ENCODE peak calls at places on chromosomes 4 and X, in seven cellular contexts. One of them, this sample, is unnamed.
A peak's percentile ranks its signal among the peaks of the same experiment; 100 is the strongest.

GRCh38 chr4:105909699-105910340 is 14.5 kb downstream of the NPNT start:
- DNase-seq in T-helper 17 cell: no peak
- DNase-seq in heart right ventricle: no peak
- DNase-seq in naive B cell: no peak
- DNase-seq in cardiac fibroblast: no peak
- DNase-seq in AG09309: no peak
- DNase-seq in AG10803: no peak
- DNase-seq in this sample: no peak

GRCh38 chrX:437636-438390 is 51.1 kb upstream of the PPP2R3B start:
- DNase-seq in AG09309: no peak
- DNase-seq in AG10803: no peak
- DNase-seq in T-helper 17 cell: no peak
- DNase-seq in naive B cell: no peak
- DNase-seq in cardiac fibroblast: no peak
- DNase-seq in heart right ventricle: no peak
- DNase-seq in this sample: no peak

GRCh38 chrX:120840826-120841225 is 34.8 kb downstream of the CT47B1 start:
- DNase-seq in naive B cell: no peak
- DNase-seq in cardiac fibroblast: peak; percentile 69
- DNase-seq in AG09309: peak; percentile 24
- DNase-seq in T-helper 17 cell: no peak
- DNase-seq in heart right ventricle: no peak
- DNase-seq in AG10803: peak; percentile 64
- DNase-seq in this sample: no peak

GRCh38 chr4:98546910-98547544 is 111.4 kb downstream of the TSPAN5 start:
- DNase-seq in T-helper 17 cell: no peak
- DNase-seq in naive B cell: no peak
- DNase-seq in AG10803: peak; percentile 83
- DNase-seq in cardiac fibroblast: peak; percentile 84
- DNase-seq in AG09309: peak; percentile 47
- DNase-seq in heart right ventricle: no peak
- DNase-seq in this sample: no peak

GRCh38 chr4:71593306-71593705 is 190.6 kb downstream of the GC start:
- DNase-seq in AG09309: no peak
- DNase-seq in heart right ventricle: no peak
- DNase-seq in T-helper 17 cell: no peak
- DNase-seq in cardiac fibroblast: no peak
- DNase-seq in naive B cell: no peak
- DNase-seq in AG10803: no peak
- DNase-seq in this sample: no peak

GRCh38 chrX:86028681-86029080 is 18.7 kb downstream of the CHM start:
- DNase-seq in T-helper 17 cell: no peak
- DNase-seq in cardiac fibroblast: no peak
- DNase-seq in naive B cell: no peak
- DNase-seq in AG10803: peak; percentile 20
- DNase-seq in heart right ventricle: no peak
- DNase-seq in AG09309: no peak
- DNase-seq in this sample: no peak

GRCh38 chr4:109548655-109549054 is 11.4 kb upstream of the MCUB start:
- DNase-seq in cardiac fibroblast: peak; percentile 83
- DNase-seq in AG09309: peak; percentile 18
- DNase-seq in AG10803: peak; percentile 69
- DNase-seq in naive B cell: no peak
- DNase-seq in heart right ventricle: peak; percentile 22
- DNase-seq in T-helper 17 cell: no peak
- DNase-seq in this sample: no peak

GRCh38 chrX:154334496-154334895 is 38.9 kb downstream of the TKTL1 start:
- DNase-seq in AG09309: no peak
- DNase-seq in naive B cell: no peak
- DNase-seq in cardiac fibroblast: peak; percentile 2
- DNase-seq in heart right ventricle: no peak
- DNase-seq in AG10803: no peak
- DNase-seq in T-helper 17 cell: no peak
- DNase-seq in this sample: no peak

GRCh38 chr4:152735302-152735917 is 44.1 kb downstream of the TIGD4 start:
- DNase-seq in cardiac fibroblast: peak; percentile 52
- DNase-seq in heart right ventricle: no peak
- DNase-seq in T-helper 17 cell: no peak
- DNase-seq in AG10803: peak; percentile 23
- DNase-seq in AG09309: no peak
- DNase-seq in naive B cell: peak; percentile 37
- DNase-seq in this sample: no peak

GRCh38 chrX:37405954-37406353 is 56.8 kb downstream of the PRRG1 start:
- DNase-seq in T-helper 17 cell: no peak
- DNase-seq in AG10803: peak; percentile 32
- DNase-seq in naive B cell: no peak
- DNase-seq in AG09309: no peak
- DNase-seq in heart right ventricle: no peak
- DNase-seq in cardiac fibroblast: peak; percentile 74
- DNase-seq in this sample: no peak

GRCh38 chr4:27057662-27058061 is 197.0 kb downstream of the STIM2 start:
- DNase-seq in cardiac fibroblast: no peak
- DNase-seq in naive B cell: no peak
- DNase-seq in heart right ventricle: no peak
- DNase-seq in AG10803: no peak
- DNase-seq in AG09309: no peak
- DNase-seq in T-helper 17 cell: no peak
- DNase-seq in this sample: no peak

GRCh38 chr4:6322761-6323566 is 53.3 kb downstream of the WFS1 start:
- DNase-seq in AG09309: no peak
- DNase-seq in heart right ventricle: no peak
- DNase-seq in AG10803: no peak
- DNase-seq in naive B cell: no peak
- DNase-seq in cardiac fibroblast: no peak
- DNase-seq in T-helper 17 cell: no peak
- DNase-seq in this sample: no peak

GRCh38 chr4:77586953-77587383 is 18.7 kb upstream of the CXCL13 start:
- DNase-seq in naive B cell: peak; percentile 24
- DNase-seq in cardiac fibroblast: peak; percentile 54
- DNase-seq in T-helper 17 cell: no peak
- DNase-seq in heart right ventricle: no peak
- DNase-seq in AG10803: peak; percentile 67
- DNase-seq in AG09309: no peak
- DNase-seq in this sample: no peak

GRCh38 chr4:19982556-19982955 is 269.1 kb upstream of the SLIT2 start:
- DNase-seq in AG10803: peak; percentile 58
- DNase-seq in T-helper 17 cell: no peak
- DNase-seq in cardiac fibroblast: peak; percentile 45
- DNase-seq in AG09309: peak; percentile 21
- DNase-seq in naive B cell: no peak
- DNase-seq in heart right ventricle: no peak
- DNase-seq in this sample: no peak

GRCh38 chr4:61723492-61723891 is 523.4 kb downstream of the ADGRL3 start:
- DNase-seq in T-helper 17 cell: no peak
- DNase-seq in AG10803: no peak
- DNase-seq in naive B cell: no peak
- DNase-seq in AG09309: no peak
- DNase-seq in cardiac fibroblast: no peak
- DNase-seq in heart right ventricle: no peak
- DNase-seq in this sample: no peak

GRCh38 chrX:123976671-123977316 is 15.3 kb downstream of the STAG2 start:
- DNase-seq in naive B cell: no peak
- DNase-seq in T-helper 17 cell: no peak
- DNase-seq in cardiac fibroblast: peak; percentile 62
- DNase-seq in AG09309: no peak
- DNase-seq in AG10803: peak; percentile 37
- DNase-seq in heart right ventricle: no peak
- DNase-seq in this sample: no peak

GRCh38 chr4:16860506-16860905 is 37.9 kb downstream of the LDB2 start:
- DNase-seq in AG09309: peak; percentile 73
- DNase-seq in heart right ventricle: no peak
- DNase-seq in naive B cell: no peak
- DNase-seq in T-helper 17 cell: no peak
- DNase-seq in AG10803: peak; percentile 93
- DNase-seq in cardiac fibroblast: peak; percentile 75
- DNase-seq in this sample: no peak

GRCh38 chr4:83582289-83582756 is 46.4 kb downstream of the GPAT3 start:
- DNase-seq in naive B cell: no peak
- DNase-seq in cardiac fibroblast: peak; percentile 90
- DNase-seq in heart right ventricle: peak; percentile 26
- DNase-seq in AG10803: peak; percentile 72
- DNase-seq in T-helper 17 cell: no peak
- DNase-seq in AG09309: peak; percentile 37
- DNase-seq in this sample: no peak

GRCh38 chrX:56563231-56564116 is at the start of gene UBQLN2:
- DNase-seq in T-helper 17 cell: peak; percentile 69
- DNase-seq in cardiac fibroblast: peak; percentile 88
- DNase-seq in AG09309: peak; percentile 44
- DNase-seq in AG10803: peak; percentile 77
- DNase-seq in heart right ventricle: peak; percentile 81
- DNase-seq in naive B cell: peak; percentile 75
- DNase-seq in this sample: peak; percentile 33

GRCh38 chr4:170109586-170110289 is 20.0 kb upstream of the AADAT start:
- DNase-seq in heart right ventricle: no peak
- DNase-seq in naive B cell: no peak
- DNase-seq in cardiac fibroblast: peak; percentile 4
- DNase-seq in AG10803: peak; percentile 80
- DNase-seq in T-helper 17 cell: no peak
- DNase-seq in AG09309: peak; percentile 59
- DNase-seq in this sample: no peak

GRCh38 chr4:152938237-152938969 is 2.3 kb downstream of the FHDC1 start:
- DNase-seq in heart right ventricle: no peak
- DNase-seq in AG10803: no peak
- DNase-seq in T-helper 17 cell: no peak
- DNase-seq in AG09309: no peak
- DNase-seq in cardiac fibroblast: no peak
- DNase-seq in naive B cell: no peak
- DNase-seq in this sample: no peak

GRCh38 chr4:87219648-87220093 is 747 bp downstream of the KLHL8 start:
- DNase-seq in AG09309: no peak
- DNase-seq in naive B cell: no peak
- DNase-seq in T-helper 17 cell: peak; percentile 48
- DNase-seq in cardiac fibroblast: peak; percentile 55
- DNase-seq in AG10803: peak; percentile 35
- DNase-seq in heart right ventricle: peak; percentile 45
- DNase-seq in this sample: no peak

GRCh38 chr4:173680278-173680677 is 150.2 kb upstream of the HAND2 start:
- DNase-seq in T-helper 17 cell: no peak
- DNase-seq in cardiac fibroblast: no peak
- DNase-seq in heart right ventricle: peak; percentile 40
- DNase-seq in AG09309: no peak
- DNase-seq in AG10803: no peak
- DNase-seq in naive B cell: no peak
- DNase-seq in this sample: no peak

GRCh38 chrX:45009371-45010000 is 136.5 kb downstream of the KDM6A start:
- DNase-seq in T-helper 17 cell: no peak
- DNase-seq in cardiac fibroblast: peak; percentile 17
- DNase-seq in heart right ventricle: no peak
- DNase-seq in AG09309: no peak
- DNase-seq in naive B cell: no peak
- DNase-seq in AG10803: peak; percentile 31
- DNase-seq in this sample: no peak